ENCODE peak calls at places on chromosomes 2 and 18, in six cellular contexts. One of them, this sample, is unnamed.

GRCh38 chr18:47949197-47949596 is 18.7 kb upstream of the SMAD2 start:
- DNase-seq in GM04504: no peak
- DNase-seq in activated T-cell treated with anti-CD3 and anti-CD28 coated beads for 1 hour: no peak
- DNase-seq in left cardiac atrium: no peak
- DNase-seq in M059J: no peak
- DNase-seq in NCI-H1105 treated with DMSO at 0.1 percent for 48 hours: no peak
- DNase-seq in this sample: no peak

GRCh38 chr18:27735117-27735516 is 441.8 kb downstream of the CDH2 start:
- DNase-seq in GM04504: no peak
- DNase-seq in activated T-cell treated with anti-CD3 and anti-CD28 coated beads for 1 hour: no peak
- DNase-seq in left cardiac atrium: no peak
- DNase-seq in M059J: no peak
- DNase-seq in NCI-H1105 treated with DMSO at 0.1 percent for 48 hours: no peak
- DNase-seq in this sample: no peak

GRCh38 chr18:12256946-12257345 is 2.8 kb downstream of the CIDEA start:
- DNase-seq in GM04504: no peak
- DNase-seq in activated T-cell treated with anti-CD3 and anti-CD28 coated beads for 1 hour: no peak
- DNase-seq in left cardiac atrium: no peak
- DNase-seq in M059J: no peak
- DNase-seq in NCI-H1105 treated with DMSO at 0.1 percent for 48 hours: no peak
- DNase-seq in this sample: no peak

GRCh38 chr2:88638743-88639142 is 11.5 kb upstream of the EIF2AK3 start:
- DNase-seq in GM04504: no peak
- DNase-seq in activated T-cell treated with anti-CD3 and anti-CD28 coated beads for 1 hour: no peak
- DNase-seq in left cardiac atrium: no peak
- DNase-seq in M059J: peak; percentile 72
- DNase-seq in NCI-H1105 treated with DMSO at 0.1 percent for 48 hours: no peak
- DNase-seq in this sample: no peak

GRCh38 chr2:42169100-42169868 is at the start of gene EML4:
- DNase-seq in GM04504: peak; percentile 67
- DNase-seq in activated T-cell treated with anti-CD3 and anti-CD28 coated beads for 1 hour: peak; percentile 91
- DNase-seq in left cardiac atrium: peak; percentile 91
- DNase-seq in M059J: peak; percentile 76
- DNase-seq in NCI-H1105 treated with DMSO at 0.1 percent for 48 hours: peak; percentile 73
- DNase-seq in this sample: peak; percentile 84

GRCh38 chr18:58870621-58871020 is 5.9 kb downstream of the ZNF532 start:
- DNase-seq in GM04504: no peak
- DNase-seq in activated T-cell treated with anti-CD3 and anti-CD28 coated beads for 1 hour: no peak
- DNase-seq in left cardiac atrium: no peak
- DNase-seq in M059J: no peak
- DNase-seq in NCI-H1105 treated with DMSO at 0.1 percent for 48 hours: no peak
- DNase-seq in this sample: no peak

GRCh38 chr2:231297108-231297908 is 98.2 kb upstream of the B3GNT7 start:
- DNase-seq in GM04504: peak; percentile 6
- DNase-seq in activated T-cell treated with anti-CD3 and anti-CD28 coated beads for 1 hour: no peak
- DNase-seq in left cardiac atrium: peak; percentile 67
- DNase-seq in M059J: peak; percentile 45
- DNase-seq in NCI-H1105 treated with DMSO at 0.1 percent for 48 hours: no peak
- DNase-seq in this sample: no peak

GRCh38 chr2:29777164-29777563 is 144.2 kb downstream of the ALK start:
- DNase-seq in GM04504: no peak
- DNase-seq in activated T-cell treated with anti-CD3 and anti-CD28 coated beads for 1 hour: no peak
- DNase-seq in left cardiac atrium: no peak
- DNase-seq in M059J: peak; percentile 14
- DNase-seq in NCI-H1105 treated with DMSO at 0.1 percent for 48 hours: no peak
- DNase-seq in this sample: no peak

GRCh38 chr2:181457121-181457740 is at the start of gene ITGA4:
- DNase-seq in GM04504: peak; percentile 59
- DNase-seq in activated T-cell treated with anti-CD3 and anti-CD28 coated beads for 1 hour: peak; percentile 78
- DNase-seq in left cardiac atrium: peak; percentile 76
- DNase-seq in M059J: peak; percentile 72
- DNase-seq in NCI-H1105 treated with DMSO at 0.1 percent for 48 hours: no peak
- DNase-seq in this sample: peak; percentile 74

GRCh38 chr2:226673314-226673723 is 126.3 kb downstream of the IRS1 start:
- DNase-seq in GM04504: peak; percentile 58
- DNase-seq in activated T-cell treated with anti-CD3 and anti-CD28 coated beads for 1 hour: no peak
- DNase-seq in left cardiac atrium: peak; percentile 43
- DNase-seq in M059J: peak; percentile 98
- DNase-seq in NCI-H1105 treated with DMSO at 0.1 percent for 48 hours: no peak
- DNase-seq in this sample: no peak

GRCh38 chr18:77096031-77096371 is 36.6 kb downstream of the MBP start:
- DNase-seq in GM04504: no peak
- DNase-seq in activated T-cell treated with anti-CD3 and anti-CD28 coated beads for 1 hour: no peak
- DNase-seq in left cardiac atrium: no peak
- DNase-seq in M059J: no peak
- DNase-seq in NCI-H1105 treated with DMSO at 0.1 percent for 48 hours: no peak
- DNase-seq in this sample: no peak

GRCh38 chr2:10493636-10494281 is 45.6 kb upstream of the ODC1 start:
- DNase-seq in GM04504: no peak
- DNase-seq in activated T-cell treated with anti-CD3 and anti-CD28 coated beads for 1 hour: peak; percentile 59
- DNase-seq in left cardiac atrium: no peak
- DNase-seq in M059J: peak; percentile 92
- DNase-seq in NCI-H1105 treated with DMSO at 0.1 percent for 48 hours: no peak
- DNase-seq in this sample: peak; percentile 81

GRCh38 chr2:104177179-104177578 is 676.7 kb upstream of the POU3F3 start:
- DNase-seq in GM04504: no peak
- DNase-seq in activated T-cell treated with anti-CD3 and anti-CD28 coated beads for 1 hour: no peak
- DNase-seq in left cardiac atrium: no peak
- DNase-seq in M059J: no peak
- DNase-seq in NCI-H1105 treated with DMSO at 0.1 percent for 48 hours: peak; percentile 31
- DNase-seq in this sample: no peak

GRCh38 chr2:15507061-15507460 is 54.1 kb downstream of the NBAS start:
- DNase-seq in GM04504: no peak
- DNase-seq in activated T-cell treated with anti-CD3 and anti-CD28 coated beads for 1 hour: no peak
- DNase-seq in left cardiac atrium: no peak
- DNase-seq in M059J: no peak
- DNase-seq in NCI-H1105 treated with DMSO at 0.1 percent for 48 hours: no peak
- DNase-seq in this sample: no peak

GRCh38 chr2:19009510-19009909 is 348.9 kb downstream of the OSR1 start:
- DNase-seq in GM04504: no peak
- DNase-seq in activated T-cell treated with anti-CD3 and anti-CD28 coated beads for 1 hour: no peak
- DNase-seq in left cardiac atrium: no peak
- DNase-seq in M059J: peak; percentile 76
- DNase-seq in NCI-H1105 treated with DMSO at 0.1 percent for 48 hours: no peak
- DNase-seq in this sample: no peak

GRCh38 chr2:152453129-152453642 is 118.2 kb downstream of the FMNL2 start:
- DNase-seq in GM04504: no peak
- DNase-seq in activated T-cell treated with anti-CD3 and anti-CD28 coated beads for 1 hour: no peak
- DNase-seq in left cardiac atrium: no peak
- DNase-seq in M059J: no peak
- DNase-seq in NCI-H1105 treated with DMSO at 0.1 percent for 48 hours: no peak
- DNase-seq in this sample: no peak

GRCh38 chr2:2026252-2026831 is 282.0 kb upstream of the PXDN start:
- DNase-seq in GM04504: no peak
- DNase-seq in activated T-cell treated with anti-CD3 and anti-CD28 coated beads for 1 hour: no peak
- DNase-seq in left cardiac atrium: no peak
- DNase-seq in M059J: peak; percentile 62
- DNase-seq in NCI-H1105 treated with DMSO at 0.1 percent for 48 hours: no peak
- DNase-seq in this sample: no peak

GRCh38 chr2:42918671-42919335 is 126.4 kb upstream of the HAAO start:
- DNase-seq in GM04504: no peak
- DNase-seq in activated T-cell treated with anti-CD3 and anti-CD28 coated beads for 1 hour: no peak
- DNase-seq in left cardiac atrium: peak; percentile 15
- DNase-seq in M059J: no peak
- DNase-seq in NCI-H1105 treated with DMSO at 0.1 percent for 48 hours: no peak
- DNase-seq in this sample: no peak

GRCh38 chr18:28003451-28003850 is 173.5 kb downstream of the CDH2 start:
- DNase-seq in GM04504: peak; percentile 23
- DNase-seq in activated T-cell treated with anti-CD3 and anti-CD28 coated beads for 1 hour: no peak
- DNase-seq in left cardiac atrium: no peak
- DNase-seq in M059J: no peak
- DNase-seq in NCI-H1105 treated with DMSO at 0.1 percent for 48 hours: no peak
- DNase-seq in this sample: no peak

GRCh38 chr2:84865181-84865783 is 15.6 kb downstream of the TRABD2A start:
- DNase-seq in GM04504: no peak
- DNase-seq in activated T-cell treated with anti-CD3 and anti-CD28 coated beads for 1 hour: no peak
- DNase-seq in left cardiac atrium: no peak
- DNase-seq in M059J: peak; percentile 58
- DNase-seq in NCI-H1105 treated with DMSO at 0.1 percent for 48 hours: peak; percentile 13
- DNase-seq in this sample: no peak

GRCh38 chr2:227323818-227324217 is 1.2 kb upstream of the MFF start:
- DNase-seq in GM04504: no peak
- DNase-seq in activated T-cell treated with anti-CD3 and anti-CD28 coated beads for 1 hour: no peak
- DNase-seq in left cardiac atrium: no peak
- DNase-seq in M059J: no peak
- DNase-seq in NCI-H1105 treated with DMSO at 0.1 percent for 48 hours: no peak
- DNase-seq in this sample: no peak

GRCh38 chr2:189175869-189176431 is 3.6 kb downstream of the COL5A2 start:
- DNase-seq in GM04504: no peak
- DNase-seq in activated T-cell treated with anti-CD3 and anti-CD28 coated beads for 1 hour: no peak
- DNase-seq in left cardiac atrium: no peak
- DNase-seq in M059J: no peak
- DNase-seq in NCI-H1105 treated with DMSO at 0.1 percent for 48 hours: no peak
- DNase-seq in this sample: no peak

GRCh38 chr2:174023591-174024523 is 58.7 kb upstream of the SP3 start:
- DNase-seq in GM04504: peak; percentile 82
- DNase-seq in activated T-cell treated with anti-CD3 and anti-CD28 coated beads for 1 hour: no peak
- DNase-seq in left cardiac atrium: peak; percentile 72
- DNase-seq in M059J: peak; percentile 72
- DNase-seq in NCI-H1105 treated with DMSO at 0.1 percent for 48 hours: no peak
- DNase-seq in this sample: no peak

GRCh38 chr2:66521459-66521858 is 86.5 kb downstream of the MEIS1 start:
- DNase-seq in GM04504: no peak
- DNase-seq in activated T-cell treated with anti-CD3 and anti-CD28 coated beads for 1 hour: no peak
- DNase-seq in left cardiac atrium: no peak
- DNase-seq in M059J: no peak
- DNase-seq in NCI-H1105 treated with DMSO at 0.1 percent for 48 hours: no peak
- DNase-seq in this sample: no peak

GRCh38 chr2:211899871-211900482 is 638.6 kb downstream of the ERBB4 start:
- DNase-seq in GM04504: no peak
- DNase-seq in activated T-cell treated with anti-CD3 and anti-CD28 coated beads for 1 hour: no peak
- DNase-seq in left cardiac atrium: no peak
- DNase-seq in M059J: no peak
- DNase-seq in NCI-H1105 treated with DMSO at 0.1 percent for 48 hours: peak; percentile 43
- DNase-seq in this sample: no peak

GRCh38 chr18:75031717-75032317 is 177.1 kb downstream of the PTGR3 start:
- DNase-seq in GM04504: no peak
- DNase-seq in activated T-cell treated with anti-CD3 and anti-CD28 coated beads for 1 hour: no peak
- DNase-seq in left cardiac atrium: no peak
- DNase-seq in M059J: no peak
- DNase-seq in NCI-H1105 treated with DMSO at 0.1 percent for 48 hours: peak; percentile 11
- DNase-seq in this sample: no peak

GRCh38 chr2:233480490-233481202 is 85.9 kb downstream of the USP40 start:
- DNase-seq in GM04504: no peak
- DNase-seq in activated T-cell treated with anti-CD3 and anti-CD28 coated beads for 1 hour: no peak
- DNase-seq in left cardiac atrium: no peak
- DNase-seq in M059J: peak; percentile 36
- DNase-seq in NCI-H1105 treated with DMSO at 0.1 percent for 48 hours: peak; percentile 37
- DNase-seq in this sample: no peak

GRCh38 chr2:209331291-209331844 is 92.5 kb upstream of the MAP2 start:
- DNase-seq in GM04504: no peak
- DNase-seq in activated T-cell treated with anti-CD3 and anti-CD28 coated beads for 1 hour: no peak
- DNase-seq in left cardiac atrium: no peak
- DNase-seq in M059J: peak; percentile 47
- DNase-seq in NCI-H1105 treated with DMSO at 0.1 percent for 48 hours: peak; percentile 60
- DNase-seq in this sample: no peak

GRCh38 chr2:145038041-145038525 is 518.2 kb upstream of the ZEB2 start:
- DNase-seq in GM04504: no peak
- DNase-seq in activated T-cell treated with anti-CD3 and anti-CD28 coated beads for 1 hour: no peak
- DNase-seq in left cardiac atrium: no peak
- DNase-seq in M059J: no peak
- DNase-seq in NCI-H1105 treated with DMSO at 0.1 percent for 48 hours: no peak
- DNase-seq in this sample: no peak

GRCh38 chr2:221443631-221444030 is 128.5 kb downstream of the EPHA4 start:
- DNase-seq in GM04504: peak; percentile 10
- DNase-seq in activated T-cell treated with anti-CD3 and anti-CD28 coated beads for 1 hour: no peak
- DNase-seq in left cardiac atrium: no peak
- DNase-seq in M059J: no peak
- DNase-seq in NCI-H1105 treated with DMSO at 0.1 percent for 48 hours: no peak
- DNase-seq in this sample: no peak

GRCh38 chr2:188765522-188765921 is 208.7 kb upstream of the COL3A1 start:
- DNase-seq in GM04504: no peak
- DNase-seq in activated T-cell treated with anti-CD3 and anti-CD28 coated beads for 1 hour: no peak
- DNase-seq in left cardiac atrium: peak; percentile 20
- DNase-seq in M059J: peak; percentile 69
- DNase-seq in NCI-H1105 treated with DMSO at 0.1 percent for 48 hours: peak; percentile 75
- DNase-seq in this sample: no peak

This sample was measured in effector CD4-positive, alpha-beta T cell.